ENCODE peak calls at places on chromosomes 13 and 19, in eight cellular contexts. One of them, this sample, is unnamed.

GRCh38 chr13:104004572-104004971 is 938.4 kb upstream of the SLC10A2 start:
- DNase-seq in stimulated activated naive B cell treated with anti-CD40 and anti-IgM and Interleukin-4, amounts not matched to agents 10 μg/mL and 1 μg/mL and 100 μg/mL, for 72 hours: no peak
- DNase-seq in D341Med: no peak
- DNase-seq in A549: no peak
- DNase-seq in GM13976: no peak
- DNase-seq in stimulated activated naive CD4-positive, alpha-beta T cell treated with Interleukin-2 at 50 U/mL for 16 hours: no peak
- DNase-seq in aorta: no peak
- DNase-seq in central memory CD4-positive, alpha-beta T cell: no peak
- DNase-seq in this sample: no peak

GRCh38 chr13:32663660-32664059 is 77.4 kb downstream of the PDS5B start:
- DNase-seq in aorta: no peak
- DNase-seq in central memory CD4-positive, alpha-beta T cell: no peak
- DNase-seq in stimulated activated naive B cell treated with anti-CD40 and anti-IgM and Interleukin-4, amounts not matched to agents 10 μg/mL and 1 μg/mL and 100 μg/mL, for 72 hours: no peak
- DNase-seq in stimulated activated naive CD4-positive, alpha-beta T cell treated with Interleukin-2 at 50 U/mL for 16 hours: no peak
- DNase-seq in A549: no peak
- DNase-seq in D341Med: no peak
- DNase-seq in GM13976: no peak
- DNase-seq in this sample: no peak

GRCh38 chr13:32988588-32989256 is 27.5 kb upstream of the KL start:
- DNase-seq in stimulated activated naive B cell treated with anti-CD40 and anti-IgM and Interleukin-4, amounts not matched to agents 10 μg/mL and 1 μg/mL and 100 μg/mL, for 72 hours: no peak
- DNase-seq in GM13976: peak
- DNase-seq in aorta: no peak
- DNase-seq in D341Med: no peak
- DNase-seq in central memory CD4-positive, alpha-beta T cell: no peak
- DNase-seq in A549: no peak
- DNase-seq in stimulated activated naive CD4-positive, alpha-beta T cell treated with Interleukin-2 at 50 U/mL for 16 hours: no peak
- DNase-seq in this sample: no peak

GRCh38 chr19:33052352-33052972 is 12.2 kb downstream of the RHPN2 start:
- DNase-seq in aorta: no peak
- DNase-seq in stimulated activated naive CD4-positive, alpha-beta T cell treated with Interleukin-2 at 50 U/mL for 16 hours: no peak
- DNase-seq in D341Med: no peak
- DNase-seq in central memory CD4-positive, alpha-beta T cell: no peak
- DNase-seq in A549: peak
- DNase-seq in GM13976: no peak
- DNase-seq in stimulated activated naive B cell treated with anti-CD40 and anti-IgM and Interleukin-4, amounts not matched to agents 10 μg/mL and 1 μg/mL and 100 μg/mL, for 72 hours: no peak
- DNase-seq in this sample: peak

GRCh38 chr19:58212336-58213074 is 16.2 kb upstream of the ZNF544 start:
- DNase-seq in stimulated activated naive CD4-positive, alpha-beta T cell treated with Interleukin-2 at 50 U/mL for 16 hours: no peak
- DNase-seq in stimulated activated naive B cell treated with anti-CD40 and anti-IgM and Interleukin-4, amounts not matched to agents 10 μg/mL and 1 μg/mL and 100 μg/mL, for 72 hours: no peak
- DNase-seq in aorta: no peak
- DNase-seq in central memory CD4-positive, alpha-beta T cell: no peak
- DNase-seq in D341Med: no peak
- DNase-seq in A549: peak
- DNase-seq in GM13976: no peak
- DNase-seq in this sample: no peak

GRCh38 chr19:46431824-46432223 is 3.1 kb upstream of the PNMA8C start:
- DNase-seq in stimulated activated naive CD4-positive, alpha-beta T cell treated with Interleukin-2 at 50 U/mL for 16 hours: no peak
- DNase-seq in A549: peak
- DNase-seq in D341Med: no peak
- DNase-seq in central memory CD4-positive, alpha-beta T cell: no peak
- DNase-seq in GM13976: no peak
- DNase-seq in stimulated activated naive B cell treated with anti-CD40 and anti-IgM and Interleukin-4, amounts not matched to agents 10 μg/mL and 1 μg/mL and 100 μg/mL, for 72 hours: no peak
- DNase-seq in aorta: peak
- DNase-seq in this sample: no peak

GRCh38 chr19:56356944-56357343 is 36.4 kb downstream of the ZNF582 start:
- DNase-seq in A549: no peak
- DNase-seq in stimulated activated naive CD4-positive, alpha-beta T cell treated with Interleukin-2 at 50 U/mL for 16 hours: no peak
- DNase-seq in GM13976: no peak
- DNase-seq in central memory CD4-positive, alpha-beta T cell: no peak
- DNase-seq in D341Med: no peak
- DNase-seq in aorta: no peak
- DNase-seq in stimulated activated naive B cell treated with anti-CD40 and anti-IgM and Interleukin-4, amounts not matched to agents 10 μg/mL and 1 μg/mL and 100 μg/mL, for 72 hours: no peak
- DNase-seq in this sample: no peak

GRCh38 chr13:38602261-38602660 is 84.6 kb upstream of the FREM2 start:
- DNase-seq in stimulated activated naive CD4-positive, alpha-beta T cell treated with Interleukin-2 at 50 U/mL for 16 hours: no peak
- DNase-seq in D341Med: no peak
- DNase-seq in stimulated activated naive B cell treated with anti-CD40 and anti-IgM and Interleukin-4, amounts not matched to agents 10 μg/mL and 1 μg/mL and 100 μg/mL, for 72 hours: no peak
- DNase-seq in central memory CD4-positive, alpha-beta T cell: no peak
- DNase-seq in A549: no peak
- DNase-seq in aorta: no peak
- DNase-seq in GM13976: no peak
- DNase-seq in this sample: no peak

GRCh38 chr13:27379126-27379525 is 45.3 kb upstream of the GTF3A start:
- DNase-seq in A549: no peak
- DNase-seq in aorta: no peak
- DNase-seq in central memory CD4-positive, alpha-beta T cell: no peak
- DNase-seq in stimulated activated naive CD4-positive, alpha-beta T cell treated with Interleukin-2 at 50 U/mL for 16 hours: no peak
- DNase-seq in D341Med: no peak
- DNase-seq in stimulated activated naive B cell treated with anti-CD40 and anti-IgM and Interleukin-4, amounts not matched to agents 10 μg/mL and 1 μg/mL and 100 μg/mL, for 72 hours: no peak
- DNase-seq in GM13976: no peak
- DNase-seq in this sample: no peak